ENCODE peak calls at places on chromosomes 16 and 17, in seven cellular contexts. Q is stomach, W is neural crest cell, E is Calu3, C is suprapubic skin, O is right lobe of liver, D is astrocyte of the cerebellum. K is an unnamed sample.

GRCh38 chr16:66296591-66296990 is 69.9 kb upstream of the CDH5 start:
- DNase-seq in Q (peak; percentile 9), W (no peak), E (no peak), C (peak; percentile 50), O (no peak), D (no peak), K (no peak)

GRCh38 chr16:12293017-12293618 is 316.6 kb downstream of the SNX29 start:
- DNase-seq in Q (no peak), W (no peak), E (no peak), C (no peak), O (no peak), D (no peak), K (no peak)

GRCh38 chr16:12271006-12271405 is 294.5 kb downstream of the SNX29 start:
- DNase-seq in Q (no peak), W (peak; percentile 18), E (peak; percentile 53), C (no peak), O (no peak), D (no peak), K (no peak)

GRCh38 chr16:81687183-81687456 is 92.0 kb upstream of the PLCG2 start:
- DNase-seq in Q (no peak), W (no peak), E (no peak), C (no peak), O (no peak), D (no peak), K (no peak)

GRCh38 chr17:63676540-63676933 is 23.4 kb downstream of the LIMD2 start:
- DNase-seq in Q (no peak), W (no peak), E (no peak), C (peak; percentile 6), O (no peak), D (no peak), K (no peak)

GRCh38 chr16:57462209-57462977 is at the start of gene POLR2C:
- DNase-seq in Q (peak; percentile 92), W (peak; percentile 96), E (peak; percentile 94), C (peak; percentile 93), O (peak; percentile 91), D (peak; percentile 68), K (peak; percentile 41)

GRCh38 chr16:2980227-2981176 is at the start of gene PKMYT1:
- DNase-seq in Q (peak; percentile 94), W (peak; percentile 89), E (peak; percentile 98), C (peak; percentile 93), O (peak; percentile 93), D (peak; percentile 34), K (no peak)

GRCh38 chr16:20614201-20615141 is 38.3 kb upstream of the ACSM2B start:
- DNase-seq in Q (no peak), W (no peak), E (no peak), C (no peak), O (no peak), D (no peak), K (no peak)

GRCh38 chr17:31371511-31372097 is 19.9 kb upstream of the RAB11FIP4 start:
- DNase-seq in Q (no peak), W (no peak), E (no peak), C (no peak), O (no peak), D (peak; percentile 15), K (no peak)

GRCh38 chr16:67405336-67405735 is 10.9 kb downstream of the ZDHHC1 start:
- DNase-seq in Q (no peak), W (no peak), E (no peak), C (no peak), O (no peak), D (no peak), K (no peak)

GRCh38 chr17:44794699-44795413 is 35.2 kb downstream of the GJC1 start:
- DNase-seq in Q (no peak), W (no peak), E (no peak), C (no peak), O (no peak), D (no peak), K (peak; percentile 93)

GRCh38 chr17:48583708-48584582 is 5.8 kb upstream of the HOXB4 start:
- DNase-seq in Q (no peak), W (no peak), E (no peak), C (no peak), O (no peak), D (no peak), K (no peak)

GRCh38 chr17:75371981-75372380 is 33.5 kb downstream of the GRB2 start:
- DNase-seq in Q (no peak), W (no peak), E (no peak), C (no peak), O (no peak), D (no peak), K (no peak)

GRCh38 chr17:74217036-74217725 is 3.8 kb downstream of the TTYH2 start:
- DNase-seq in Q (no peak), W (no peak), E (no peak), C (no peak), O (no peak), D (no peak), K (no peak)

GRCh38 chr16:11781773-11782172 is 15.3 kb downstream of the ZC3H7A start:
- DNase-seq in Q (no peak), W (no peak), E (no peak), C (no peak), O (no peak), D (no peak), K (peak; percentile 35)

GRCh38 chr16:24046442-24046841 is 209.7 kb upstream of the CACNG3 start:
- DNase-seq in Q (no peak), W (no peak), E (no peak), C (no peak), O (no peak), D (no peak), K (no peak)

GRCh38 chr17:67559381-67559966 is 158.3 kb upstream of the NOL11 start:
- DNase-seq in Q (no peak), W (no peak), E (peak; percentile 27), C (no peak), O (no peak), D (no peak), K (no peak)
- TF ChIP-seq CTCF in Q (no peak), W (peak; percentile 17), E (no peak), C (no peak), O (peak; percentile 12), D (peak; percentile 10), K (peak; percentile 33)

GRCh38 chr16:70634861-70635260 is 11.5 kb upstream of the IL34 start:
- DNase-seq in Q (no peak), W (no peak), E (no peak), C (no peak), O (no peak), D (no peak), K (no peak)

GRCh38 chr16:70635356-70636016 is 10.9 kb upstream of the IL34 start:
- DNase-seq in Q (no peak), W (peak; percentile 88), E (no peak), C (no peak), O (no peak), D (peak; percentile 22), K (no peak)

GRCh38 chr16:70644763-70645597 is 1.4 kb upstream of the IL34 start:
- DNase-seq in Q (no peak), W (no peak), E (peak; percentile 25), C (no peak), O (no peak), D (no peak), K (no peak)

GRCh38 chr16:70642633-70643032 is 3.7 kb upstream of the IL34 start:
- DNase-seq in Q (no peak), W (no peak), E (no peak), C (no peak), O (no peak), D (no peak), K (no peak)

DNA sequence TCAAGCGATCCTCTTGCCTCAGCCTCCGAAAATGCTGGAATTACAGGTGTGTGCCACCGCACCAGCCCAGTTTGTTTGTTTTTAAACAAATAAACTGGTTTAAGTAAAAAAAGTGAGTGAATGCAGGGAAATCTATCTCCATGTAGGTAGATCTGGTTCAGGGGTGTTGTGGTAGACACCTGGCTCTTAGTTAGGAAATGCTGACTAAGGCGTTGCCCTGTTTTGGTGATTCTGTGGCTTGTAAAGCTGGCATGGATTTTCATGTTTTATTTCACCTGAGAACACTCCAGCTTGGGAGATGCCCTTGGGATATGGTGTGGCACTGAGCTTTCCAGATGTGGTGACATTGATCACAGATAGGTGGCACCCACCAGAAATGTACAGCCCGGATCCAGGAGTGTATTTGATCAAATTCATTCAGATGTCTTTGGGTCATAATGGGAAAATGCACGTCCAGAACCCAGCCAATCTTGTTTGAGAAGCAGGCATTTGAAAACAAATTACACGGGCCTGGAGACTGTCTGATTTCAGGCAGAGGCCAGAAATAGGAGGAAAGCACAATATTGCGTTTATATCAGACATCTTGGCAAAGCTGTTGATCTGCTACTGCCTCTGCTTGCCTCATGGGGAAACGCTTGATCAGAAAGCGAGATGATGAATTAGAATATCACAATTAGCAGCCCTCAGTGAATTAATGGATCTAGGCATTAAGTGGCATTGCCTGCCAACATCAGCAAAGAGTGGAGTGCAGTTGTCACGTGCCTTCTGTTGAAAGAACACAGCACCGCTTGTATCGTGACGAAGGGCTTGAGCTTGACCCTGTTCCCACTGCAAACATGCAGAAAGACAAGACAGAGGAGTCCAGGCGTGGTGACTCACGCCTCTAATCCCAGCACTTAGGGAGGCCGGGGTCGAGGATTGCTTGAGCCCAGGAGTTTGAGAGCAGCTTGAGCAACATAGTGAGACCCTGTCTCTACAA is 7.3 kb upstream of the IL34 start:
- DNase-seq in Q (no peak), W (no peak), E (no peak), C (no peak), O (no peak), D (no peak), K (no peak)
- TF ChIP-seq CTCF in Q (no peak), W (no peak), E (no peak), C (no peak), O (no peak), D (no peak), K (peak; percentile 2)

GRCh38 chr16:29947897-29948296 is 14.0 kb upstream of the TMEM219 start:
- DNase-seq in Q (no peak), W (no peak), E (no peak), C (no peak), O (no peak), D (no peak), K (no peak)

GRCh38 chr16:29950806-29951461 is 10.9 kb upstream of the TMEM219 start:
- DNase-seq in Q (no peak), W (no peak), E (no peak), C (no peak), O (no peak), D (no peak), K (no peak)

DNA sequence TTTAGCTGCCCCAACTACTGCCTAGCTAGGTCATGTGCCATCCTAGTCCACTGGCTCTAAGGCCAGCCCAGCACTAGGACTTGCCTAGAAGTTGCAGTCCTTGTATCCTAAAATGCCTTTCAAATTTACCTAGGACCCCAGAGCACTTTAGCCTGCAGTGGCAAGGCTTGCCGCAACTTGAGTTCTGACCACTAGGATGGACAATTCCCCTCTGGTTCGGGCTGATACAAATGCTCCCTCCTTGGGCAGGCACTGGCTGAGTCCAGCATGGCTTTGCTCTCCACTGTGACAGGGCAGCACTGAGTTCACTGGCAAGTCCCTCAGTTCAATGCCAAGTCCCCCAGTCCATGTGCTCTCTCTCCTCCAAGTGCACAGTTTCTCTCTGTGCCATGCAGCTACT is 9.9 kb upstream of the TMEM219 start:
- DNase-seq in Q (no peak), W (no peak), E (no peak), C (no peak), O (no peak), D (no peak), K (no peak)
- TF ChIP-seq CTCF in Q (no peak), W (no peak), E (no peak), C (no peak), O (no peak), D (no peak), K (no peak)

DNA sequence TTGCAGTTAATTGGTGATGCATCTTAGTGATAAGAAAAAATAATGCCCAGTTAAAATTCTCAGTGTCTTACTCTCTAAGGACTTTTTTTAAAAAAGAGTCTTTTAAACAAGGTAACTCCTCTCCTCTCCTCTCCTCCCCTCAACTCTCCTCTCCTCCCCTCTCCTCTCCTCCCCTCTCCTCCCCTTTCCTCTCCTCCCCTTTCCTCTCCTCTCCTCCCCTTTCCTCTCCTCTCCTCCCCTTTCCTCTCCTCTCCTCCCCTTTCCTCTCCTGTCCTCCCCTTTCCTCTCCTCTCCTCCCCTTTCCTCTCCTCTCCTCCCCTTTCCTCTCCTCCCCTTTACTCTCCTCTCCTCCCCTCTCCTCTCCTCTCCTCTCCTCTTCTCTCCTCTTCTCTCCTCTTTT is 675.9 kb upstream of the RBFOX1 start:
- DNase-seq in Q (no peak), W (no peak), E (no peak), C (no peak), O (no peak), D (no peak), K (no peak)
- TF ChIP-seq CTCF in Q (no peak), W (no peak), E (no peak), C (no peak), O (no peak), D (no peak), K (no peak)

K was measured in kidney epithelial cell.